ENCODE peak calls at places on chromosomes 13 and 19, in eight cellular contexts. One of them, this sample, is unnamed. For H3K4me1, the result is how much of the 10 kb centered on the place peaks cover.

GRCh38 chr13:53784331-53784730 is 755.7 kb downstream of the OLFM4 start:
- DNase-seq in fibroblast of lung: no peak
- DNase-seq in IMR-90: no peak
- DNase-seq in OCI-LY7: no peak
- DNase-seq in tibial nerve: no peak
- DNase-seq in mucosa of descending colon: no peak
- DNase-seq in breast epithelium: no peak
- DNase-seq in left lung: no peak
- DNase-seq in this sample: no peak

GRCh38 chr13:109868583-109869311 is 82.4 kb upstream of the IRS2 start:
- DNase-seq in IMR-90: peak
- DNase-seq in fibroblast of lung: no peak
- DNase-seq in OCI-LY7: no peak
- DNase-seq in tibial nerve: no peak
- DNase-seq in breast epithelium: no peak
- DNase-seq in mucosa of descending colon: no peak
- DNase-seq in left lung: no peak
- DNase-seq in this sample: no peak

GRCh38 chr19:9720541-9720940 is 45.6 kb upstream of the ZNF562 start:
- DNase-seq in breast epithelium: no peak
- DNase-seq in tibial nerve: no peak
- DNase-seq in mucosa of descending colon: no peak
- DNase-seq in OCI-LY7: no peak
- DNase-seq in fibroblast of lung: no peak
- DNase-seq in IMR-90: no peak
- DNase-seq in left lung: no peak
- DNase-seq in this sample: no peak

GRCh38 chr19:38509027-38509426 is 75.5 kb downstream of the RYR1 start:
- DNase-seq in mucosa of descending colon: no peak
- DNase-seq in fibroblast of lung: no peak
- DNase-seq in tibial nerve: no peak
- DNase-seq in breast epithelium: no peak
- DNase-seq in left lung: no peak
- DNase-seq in OCI-LY7: no peak
- DNase-seq in IMR-90: no peak
- DNase-seq in this sample: no peak

GRCh38 chr19:10936661-10937084 is 8.1 kb downstream of the TIMM29 start:
- DNase-seq in OCI-LY7: peak
- DNase-seq in mucosa of descending colon: no peak
- DNase-seq in tibial nerve: peak
- DNase-seq in breast epithelium: no peak
- DNase-seq in left lung: no peak
- DNase-seq in IMR-90: peak
- DNase-seq in fibroblast of lung: peak
- DNase-seq in this sample: no peak

GRCh38 chr13:110206170-110206569 is 100.8 kb downstream of the COL4A1 start:
- DNase-seq in mucosa of descending colon: no peak
- DNase-seq in IMR-90: no peak
- DNase-seq in tibial nerve: no peak
- DNase-seq in breast epithelium: no peak
- DNase-seq in fibroblast of lung: no peak
- DNase-seq in OCI-LY7: no peak
- DNase-seq in left lung: no peak
- DNase-seq in this sample: no peak

GRCh38 chr19:16445238-16446107 is 26.3 kb downstream of the EPS15L1 start:
- DNase-seq in OCI-LY7: peak
- DNase-seq in mucosa of descending colon: no peak
- DNase-seq in breast epithelium: no peak
- DNase-seq in fibroblast of lung: peak
- DNase-seq in tibial nerve: no peak
- DNase-seq in IMR-90: peak
- DNase-seq in left lung: peak
- DNase-seq in this sample: no peak

GRCh38 chr19:31283701-31284100 is 65.5 kb downstream of the TSHZ3 start:
- DNase-seq in breast epithelium: no peak
- DNase-seq in tibial nerve: no peak
- DNase-seq in OCI-LY7: no peak
- DNase-seq in fibroblast of lung: no peak
- DNase-seq in IMR-90: no peak
- DNase-seq in mucosa of descending colon: no peak
- DNase-seq in left lung: no peak
- DNase-seq in this sample: no peak

GRCh38 chr13:112893570-112894422 is 75.2 kb upstream of the MCF2L start:
- DNase-seq in left lung: peak
- DNase-seq in mucosa of descending colon: peak
- DNase-seq in IMR-90: peak
- DNase-seq in fibroblast of lung: no peak
- DNase-seq in tibial nerve: no peak
- DNase-seq in breast epithelium: no peak
- DNase-seq in OCI-LY7: no peak
- DNase-seq in this sample: no peak

GRCh38 chr19:13102416-13102665 is 317 bp downstream of the LYL1 start:
- DNase-seq in mucosa of descending colon: no peak
- DNase-seq in breast epithelium: no peak
- DNase-seq in left lung: no peak
- DNase-seq in IMR-90: no peak
- DNase-seq in tibial nerve: no peak
- DNase-seq in OCI-LY7: no peak
- DNase-seq in fibroblast of lung: no peak
- DNase-seq in this sample: no peak

GRCh38 chr13:21637296-21637695 is 33.3 kb upstream of the MICU2 start:
- DNase-seq in fibroblast of lung: peak
- DNase-seq in breast epithelium: no peak
- DNase-seq in left lung: peak
- DNase-seq in OCI-LY7: no peak
- DNase-seq in IMR-90: peak
- DNase-seq in mucosa of descending colon: peak
- DNase-seq in tibial nerve: no peak
- DNase-seq in this sample: no peak

GRCh38 chr19:50230379-50231351 is 27.2 kb downstream of the MYH14 start:
- DNase-seq in OCI-LY7: no peak
- DNase-seq in breast epithelium: no peak
- DNase-seq in IMR-90: no peak
- DNase-seq in fibroblast of lung: no peak
- DNase-seq in mucosa of descending colon: no peak
- DNase-seq in tibial nerve: no peak
- DNase-seq in left lung: no peak
- DNase-seq in this sample: peak

GRCh38 chr19:47778954-47779351 is 450 bp downstream of the SELENOW start:
- DNase-seq in fibroblast of lung: peak
- DNase-seq in breast epithelium: no peak
- DNase-seq in left lung: no peak
- DNase-seq in tibial nerve: peak
- DNase-seq in OCI-LY7: peak
- DNase-seq in mucosa of descending colon: no peak
- DNase-seq in IMR-90: no peak
- DNase-seq in this sample: peak

GRCh38 chr13:50991624-50992610 is 82.3 kb downstream of the RNASEH2B start:
- DNase-seq in breast epithelium: no peak
- DNase-seq in IMR-90: no peak
- DNase-seq in left lung: no peak
- DNase-seq in tibial nerve: no peak
- DNase-seq in OCI-LY7: no peak
- DNase-seq in mucosa of descending colon: no peak
- DNase-seq in fibroblast of lung: no peak
- DNase-seq in this sample: no peak

GRCh38 chr13:75870397-75870801 is 234.3 kb downstream of the LMO7 start:
- DNase-seq in mucosa of descending colon: no peak
- DNase-seq in fibroblast of lung: no peak
- DNase-seq in tibial nerve: peak
- DNase-seq in IMR-90: peak
- DNase-seq in OCI-LY7: peak
- DNase-seq in breast epithelium: no peak
- DNase-seq in left lung: no peak
- DNase-seq in this sample: no peak

GRCh38 chr13:64078480-64078936 is 2662.9 kb upstream of the PCDH20 start:
- DNase-seq in OCI-LY7: no peak
- DNase-seq in left lung: peak
- DNase-seq in fibroblast of lung: no peak
- DNase-seq in breast epithelium: no peak
- DNase-seq in mucosa of descending colon: peak
- DNase-seq in tibial nerve: no peak
- DNase-seq in IMR-90: no peak
- DNase-seq in this sample: no peak

GRCh38 chr13:106354961-106355360 is 180.5 kb downstream of the EFNB2 start:
- DNase-seq in breast epithelium: no peak
- DNase-seq in left lung: no peak
- DNase-seq in mucosa of descending colon: no peak
- DNase-seq in IMR-90: no peak
- DNase-seq in OCI-LY7: no peak
- DNase-seq in fibroblast of lung: no peak
- DNase-seq in tibial nerve: no peak
- DNase-seq in this sample: no peak

GRCh38 chr19:995051-995827 is 5.0 kb upstream of the GRIN3B start:
- DNase-seq in tibial nerve: no peak
- DNase-seq in OCI-LY7: no peak
- DNase-seq in fibroblast of lung: peak
- DNase-seq in mucosa of descending colon: no peak
- DNase-seq in breast epithelium: no peak
- DNase-seq in IMR-90: no peak
- DNase-seq in left lung: no peak
- DNase-seq in this sample: no peak

GRCh38 chr13:98509271-98510155 is 67.4 kb downstream of the STK24 start:
- DNase-seq in breast epithelium: no peak
- DNase-seq in mucosa of descending colon: peak
- DNase-seq in tibial nerve: peak
- DNase-seq in IMR-90: peak
- DNase-seq in OCI-LY7: no peak
- DNase-seq in left lung: no peak
- DNase-seq in fibroblast of lung: peak
- DNase-seq in this sample: peak

GRCh38 chr19:18204394-18205179 is 745 bp upstream of the RAB3A start:
- DNase-seq in IMR-90: no peak
- DNase-seq in tibial nerve: peak
- DNase-seq in mucosa of descending colon: no peak
- DNase-seq in fibroblast of lung: no peak
- DNase-seq in OCI-LY7: no peak
- DNase-seq in left lung: no peak
- DNase-seq in breast epithelium: no peak
- DNase-seq in this sample: no peak

GRCh38 chr19:6038634-6039405 is 60.9 kb upstream of the RANBP3 start:
- DNase-seq in mucosa of descending colon: no peak
- DNase-seq in breast epithelium: no peak
- DNase-seq in left lung: no peak
- DNase-seq in OCI-LY7: no peak
- DNase-seq in IMR-90: peak
- DNase-seq in fibroblast of lung: no peak
- DNase-seq in tibial nerve: no peak
- DNase-seq in this sample: no peak

DNA sequence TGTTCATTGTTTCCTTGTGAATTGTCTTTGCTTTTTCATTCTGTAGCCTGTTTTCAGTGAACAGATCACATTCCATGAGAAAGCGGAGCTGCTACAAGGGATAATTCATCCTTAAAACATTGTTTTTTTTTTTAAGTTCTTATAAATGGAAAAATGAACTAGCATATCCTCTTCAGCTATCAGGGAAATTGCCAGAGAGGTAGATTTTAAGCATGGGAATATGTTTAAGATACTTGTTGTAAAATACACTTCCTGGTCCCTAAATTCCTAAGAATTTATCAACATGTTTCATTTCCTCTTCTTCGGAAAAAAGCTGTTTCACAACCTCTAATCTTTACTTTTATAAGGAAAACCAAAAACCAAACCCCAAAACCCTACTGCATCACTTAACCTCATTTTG is 238.0 kb downstream of the POSTN start:
- DNase-seq in OCI-LY7: no peak
- DNase-seq in mucosa of descending colon: no peak
- DNase-seq in tibial nerve: no peak
- DNase-seq in fibroblast of lung: peak
- DNase-seq in breast epithelium: no peak
- DNase-seq in IMR-90: peak
- DNase-seq in left lung: no peak
- DNase-seq in this sample: no peak
- TF ChIP-seq CTCF in OCI-LY7: no peak
- TF ChIP-seq CTCF in mucosa of descending colon: no peak
- TF ChIP-seq CTCF in tibial nerve: no peak
- TF ChIP-seq CTCF in fibroblast of lung: no peak
- TF ChIP-seq CTCF in breast epithelium: no peak
- TF ChIP-seq CTCF in IMR-90: no peak
- TF ChIP-seq CTCF in left lung: no peak
- TF ChIP-seq CTCF in this sample: no peak

GRCh38 chr13:26017932-26018690 is 33.7 kb downstream of the SHISA2 start:
- DNase-seq in IMR-90: no peak
- DNase-seq in breast epithelium: no peak
- DNase-seq in mucosa of descending colon: no peak
- DNase-seq in fibroblast of lung: peak
- DNase-seq in OCI-LY7: no peak
- DNase-seq in tibial nerve: no peak
- DNase-seq in left lung: no peak
- DNase-seq in this sample: no peak
- H3K4me1 ChIP-seq in IMR-90: under half
- H3K4me1 ChIP-seq in breast epithelium: under half
- H3K4me1 ChIP-seq in mucosa of descending colon: under half
- H3K4me1 ChIP-seq in fibroblast of lung: under half
- H3K4me1 ChIP-seq in OCI-LY7: under half
- H3K4me1 ChIP-seq in tibial nerve: under half
- H3K4me1 ChIP-seq in left lung: under half
- H3K4me1 ChIP-seq in this sample: half or more

DNA sequence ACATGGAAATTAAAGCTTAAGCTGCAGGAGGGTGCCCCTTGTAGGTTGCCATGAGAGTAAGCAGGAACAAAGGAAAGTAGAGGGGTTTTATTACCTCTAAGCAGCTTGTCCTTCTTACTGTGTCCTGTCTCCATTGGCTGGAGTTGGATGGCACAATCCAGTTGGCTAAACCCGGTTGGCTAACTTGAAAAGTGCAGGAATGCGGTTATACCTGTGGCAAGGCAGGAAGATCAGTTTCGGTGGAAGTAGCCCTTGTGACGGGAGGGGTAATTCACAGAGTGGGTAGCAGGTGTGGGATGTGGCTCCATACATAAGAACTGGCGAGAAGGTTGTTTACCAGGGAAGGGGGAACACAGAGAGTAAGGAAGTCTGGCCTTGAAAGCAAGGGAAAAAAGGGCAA is 3.2 kb downstream of the ZNF726 start:
- DNase-seq in mucosa of descending colon: no peak
- DNase-seq in fibroblast of lung: no peak
- DNase-seq in OCI-LY7: no peak
- DNase-seq in tibial nerve: no peak
- DNase-seq in IMR-90: no peak
- DNase-seq in breast epithelium: peak
- DNase-seq in left lung: no peak
- DNase-seq in this sample: no peak
- H3K4me3 ChIP-seq in mucosa of descending colon: no peak
- H3K4me3 ChIP-seq in fibroblast of lung: no peak
- H3K4me3 ChIP-seq in OCI-LY7: no peak
- H3K4me3 ChIP-seq in tibial nerve: no peak
- H3K4me3 ChIP-seq in IMR-90: no peak
- H3K4me3 ChIP-seq in breast epithelium: no peak
- H3K4me3 ChIP-seq in left lung: no peak
- H3K4me3 ChIP-seq in this sample: no peak

DNA sequence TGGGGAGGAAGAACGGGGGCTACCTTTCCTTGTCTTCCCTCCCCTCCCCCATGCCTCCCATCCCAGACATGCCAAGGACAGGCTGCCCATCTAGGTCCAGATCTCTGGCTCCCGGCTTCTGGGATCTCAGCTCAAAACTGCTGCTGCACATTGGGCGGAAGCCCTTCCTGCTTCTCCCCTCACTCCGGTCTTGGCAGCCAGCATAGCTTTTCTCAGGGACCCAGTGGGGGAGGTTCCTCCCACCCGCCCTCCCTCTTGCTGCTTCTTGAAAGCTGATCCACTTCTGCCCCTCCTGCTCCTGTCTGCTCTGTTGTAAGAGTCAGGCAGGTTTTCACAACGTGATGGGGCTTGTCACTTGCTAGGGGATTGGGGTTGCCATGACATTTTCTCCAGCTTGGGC is 21.7 kb upstream of the RNF17 start:
- DNase-seq in mucosa of descending colon: no peak
- DNase-seq in breast epithelium: no peak
- DNase-seq in OCI-LY7: no peak
- DNase-seq in IMR-90: no peak
- DNase-seq in tibial nerve: no peak
- DNase-seq in fibroblast of lung: peak
- DNase-seq in left lung: no peak
- DNase-seq in this sample: no peak
- TF ChIP-seq CTCF in mucosa of descending colon: no peak
- TF ChIP-seq CTCF in breast epithelium: no peak
- TF ChIP-seq CTCF in OCI-LY7: no peak
- TF ChIP-seq CTCF in IMR-90: no peak
- TF ChIP-seq CTCF in tibial nerve: no peak
- TF ChIP-seq CTCF in fibroblast of lung: no peak
- TF ChIP-seq CTCF in left lung: no peak
- TF ChIP-seq CTCF in this sample: no peak